ENCODE peak calls at places on chromosomes 5 and 9, in four cellular contexts. One of them, this sample, is unnamed.

GRCh38 chr5:34923694-34924461 is 5.5 kb upstream of the DNAJC21 start:
- DNase-seq in neural crest cell: no peak
- DNase-seq in mesothelial cell of epicardium: no peak
- DNase-seq in PC-3: peak; percentile 97
- DNase-seq in this sample: peak; percentile 94

GRCh38 chr5:27706832-27707231 is 668.4 kb upstream of the CDH9 start:
- DNase-seq in mesothelial cell of epicardium: no peak
- DNase-seq in neural crest cell: no peak
- DNase-seq in PC-3: peak; percentile 64
- DNase-seq in this sample: peak; percentile 55

GRCh38 chr5:57454896-57455295 is 27.7 kb downstream of the ACTBL2 start:
- DNase-seq in PC-3: no peak
- DNase-seq in mesothelial cell of epicardium: no peak
- DNase-seq in neural crest cell: no peak
- DNase-seq in this sample: no peak

GRCh38 chr5:4797445-4797844 is 342.7 kb upstream of the ADAMTS16 start:
- DNase-seq in PC-3: no peak
- DNase-seq in neural crest cell: no peak
- DNase-seq in mesothelial cell of epicardium: no peak
- DNase-seq in this sample: no peak

GRCh38 chr5:80141147-80141671 is 106.1 kb downstream of the THBS4 start:
- DNase-seq in mesothelial cell of epicardium: no peak
- DNase-seq in neural crest cell: peak; percentile 35
- DNase-seq in PC-3: no peak
- DNase-seq in this sample: no peak

GRCh38 chr5:162593881-162594280 is 526.3 kb downstream of the GABRG2 start:
- DNase-seq in neural crest cell: no peak
- DNase-seq in PC-3: peak; percentile 26
- DNase-seq in mesothelial cell of epicardium: no peak
- DNase-seq in this sample: peak; percentile 24

GRCh38 chr5:178527458-178528307 is 62.5 kb downstream of the COL23A1 start:
- DNase-seq in neural crest cell: no peak
- DNase-seq in PC-3: no peak
- DNase-seq in mesothelial cell of epicardium: no peak
- DNase-seq in this sample: peak; percentile 32

GRCh38 chr9:4423207-4423610 is 67.1 kb upstream of the SLC1A1 start:
- DNase-seq in mesothelial cell of epicardium: no peak
- DNase-seq in PC-3: no peak
- DNase-seq in neural crest cell: no peak
- DNase-seq in this sample: no peak

GRCh38 chr9:118961857-118962256 is 407.4 kb downstream of the BRINP1 start:
- DNase-seq in PC-3: no peak
- DNase-seq in neural crest cell: no peak
- DNase-seq in mesothelial cell of epicardium: no peak
- DNase-seq in this sample: peak; percentile 69

GRCh38 chr9:120867676-120868338 is 9.2 kb downstream of the PHF19 start:
- DNase-seq in PC-3: no peak
- DNase-seq in neural crest cell: no peak
- DNase-seq in mesothelial cell of epicardium: no peak
- DNase-seq in this sample: no peak

GRCh38 chr5:180209137-180209581 is at the start of gene RASGEF1C:
- DNase-seq in neural crest cell: peak; percentile 73
- DNase-seq in PC-3: peak; percentile 74
- DNase-seq in mesothelial cell of epicardium: peak; percentile 67
- DNase-seq in this sample: peak; percentile 72

GRCh38 chr9:129718647-129719046 is 34.2 kb downstream of the PTGES start:
- DNase-seq in mesothelial cell of epicardium: no peak
- DNase-seq in neural crest cell: no peak
- DNase-seq in PC-3: no peak
- DNase-seq in this sample: no peak

GRCh38 chr9:129719135-129719534 is 33.7 kb downstream of the PTGES start:
- DNase-seq in neural crest cell: no peak
- DNase-seq in mesothelial cell of epicardium: no peak
- DNase-seq in PC-3: no peak
- DNase-seq in this sample: no peak

GRCh38 chr9:129720865-129721545 is 31.8 kb downstream of the PTGES start:
- DNase-seq in mesothelial cell of epicardium: no peak
- DNase-seq in neural crest cell: no peak
- DNase-seq in PC-3: peak; percentile 29
- DNase-seq in this sample: peak; percentile 41

GRCh38 chr9:129717991-129718390 is 34.9 kb downstream of the PTGES start:
- DNase-seq in PC-3: no peak
- DNase-seq in neural crest cell: no peak
- DNase-seq in mesothelial cell of epicardium: no peak
- DNase-seq in this sample: no peak

DNA sequence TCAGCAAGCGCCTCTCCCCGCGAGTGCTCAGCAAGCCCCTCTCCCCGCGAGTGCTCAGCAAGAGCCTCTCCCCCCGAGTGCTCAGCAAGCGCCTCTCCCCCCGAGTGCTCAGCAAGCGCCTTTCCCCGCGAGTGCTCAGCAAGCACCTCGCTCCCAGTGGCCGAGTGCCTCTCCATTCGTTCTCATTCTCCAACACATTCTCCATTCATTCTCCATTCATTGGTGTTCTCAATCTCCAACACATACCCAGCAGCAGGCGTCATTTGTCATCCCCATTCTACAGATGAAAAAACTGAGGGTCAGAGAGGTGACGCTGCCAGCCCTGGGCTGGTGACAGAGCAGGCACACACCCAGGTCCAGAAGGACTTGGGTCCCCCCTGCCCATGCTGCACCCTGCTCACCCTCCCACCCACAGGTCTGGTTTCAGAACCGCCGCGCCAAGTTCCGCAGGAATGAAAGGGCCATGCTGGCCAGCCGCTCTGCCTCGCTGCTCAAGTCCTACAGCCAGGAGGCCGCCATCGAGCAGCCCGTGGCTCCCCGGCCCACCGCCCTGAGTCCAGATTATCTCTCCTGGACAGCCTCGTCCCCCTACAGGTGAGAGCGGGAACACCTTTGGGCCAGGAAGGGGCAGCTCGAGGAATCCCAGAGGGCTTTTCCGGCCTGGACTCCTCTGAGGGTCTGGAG is 32.5 kb downstream of the PTGES start:
- DNase-seq in neural crest cell: peak; percentile 25
- DNase-seq in PC-3: peak; percentile 12
- DNase-seq in mesothelial cell of epicardium: no peak
- DNase-seq in this sample: no peak
- TF ChIP-seq CTCF in neural crest cell: peak; percentile 50
- TF ChIP-seq CTCF in PC-3: peak; percentile 53
- TF ChIP-seq CTCF in mesothelial cell of epicardium: peak; percentile 45
- TF ChIP-seq CTCF in this sample: peak; percentile 32

DNA sequence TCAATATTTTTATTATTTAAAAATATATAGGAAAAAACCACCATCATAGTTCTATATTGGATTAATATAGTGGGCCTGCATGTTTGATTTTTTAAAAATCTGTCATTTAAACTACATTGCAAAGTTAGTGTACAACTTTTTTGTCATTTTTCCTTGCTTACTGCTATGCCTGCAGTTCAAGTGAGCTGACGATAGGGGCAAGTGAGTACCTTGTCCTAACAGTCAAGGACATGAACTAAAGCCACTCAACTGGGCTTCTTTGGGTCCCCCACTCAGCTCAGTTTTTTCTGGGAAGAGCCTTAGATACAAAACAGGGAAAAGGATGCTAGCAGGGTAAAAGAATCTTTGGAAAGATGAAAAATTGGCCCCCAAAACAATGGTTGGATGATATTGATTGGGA is 269.9 kb downstream of the MAN2A1 start:
- DNase-seq in PC-3: no peak
- DNase-seq in neural crest cell: no peak
- DNase-seq in mesothelial cell of epicardium: no peak
- DNase-seq in this sample: no peak
- TF ChIP-seq CTCF in PC-3: no peak
- TF ChIP-seq CTCF in neural crest cell: peak; percentile 34
- TF ChIP-seq CTCF in mesothelial cell of epicardium: no peak
- TF ChIP-seq CTCF in this sample: no peak

GRCh38 chr5:168423971-168424370 is 62.3 kb upstream of the RARS1 start:
- DNase-seq in mesothelial cell of epicardium: no peak
- DNase-seq in PC-3: no peak
- DNase-seq in neural crest cell: no peak
- DNase-seq in this sample: no peak

GRCh38 chr5:168420461-168420860 is 65.8 kb upstream of the RARS1 start:
- DNase-seq in neural crest cell: no peak
- DNase-seq in mesothelial cell of epicardium: no peak
- DNase-seq in PC-3: no peak
- DNase-seq in this sample: no peak

GRCh38 chr5:168423478-168423877 is 62.8 kb upstream of the RARS1 start:
- DNase-seq in neural crest cell: no peak
- DNase-seq in PC-3: no peak
- DNase-seq in mesothelial cell of epicardium: no peak
- DNase-seq in this sample: no peak

GRCh38 chr5:168424506-168425298 is 61.6 kb upstream of the RARS1 start:
- DNase-seq in neural crest cell: no peak
- DNase-seq in PC-3: no peak
- DNase-seq in mesothelial cell of epicardium: no peak
- DNase-seq in this sample: peak; percentile 44

GRCh38 chr5:168422431-168422830 is 63.8 kb upstream of the RARS1 start:
- DNase-seq in mesothelial cell of epicardium: no peak
- DNase-seq in neural crest cell: no peak
- DNase-seq in PC-3: peak; percentile 34
- DNase-seq in this sample: peak; percentile 61
- TF ChIP-seq CTCF in mesothelial cell of epicardium: no peak
- TF ChIP-seq CTCF in neural crest cell: no peak
- TF ChIP-seq CTCF in PC-3: peak; percentile 53
- TF ChIP-seq CTCF in this sample: peak; percentile 55

GRCh38 chr5:21663082-21663481 is 1190.1 kb downstream of the CDH12 start:
- DNase-seq in neural crest cell: no peak
- DNase-seq in PC-3: no peak
- DNase-seq in mesothelial cell of epicardium: no peak
- DNase-seq in this sample: no peak
- TF ChIP-seq CTCF in neural crest cell: no peak
- TF ChIP-seq CTCF in PC-3: peak; percentile 39
- TF ChIP-seq CTCF in mesothelial cell of epicardium: no peak
- TF ChIP-seq CTCF in this sample: no peak